ENCODE peak calls at places on chromosomes 1 and 21, in eight cellular contexts. V is adrenal gland, A is upper lobe of right lung, W is GM23338, U is cardiac muscle cell, H is sigmoid colon, J is lower lobe of right lung, Y is heart left ventricle. K is an unnamed sample.
A peak's percentile ranks its signal among the peaks of the same experiment; 100 is the strongest.

GRCh38 chr1:228875741-228876140 is 140.5 kb downstream of the RHOU start:
- DNase-seq in A (no peak), U (peak; percentile 46), Y (no peak), J (no peak), W (no peak), H (no peak), V (no peak), K (no peak)

GRCh38 chr1:152189657-152190442 is 30.8 kb upstream of the RPTN start:
- DNase-seq in A (peak; percentile 76), H (peak; percentile 67), V (peak; percentile 63), Y (peak; percentile 42), J (peak; percentile 74), U (peak; percentile 74), W (peak; percentile 87), K (peak; percentile 39)

GRCh38 chr1:28150125-28150780 is 26.2 kb downstream of the PTAFR start:
- DNase-seq in Y (no peak), H (no peak), W (no peak), U (no peak), J (no peak), A (no peak), V (no peak), K (no peak)

GRCh38 chr1:112256413-112256812 is 139.6 kb upstream of the CTTNBP2NL start:
- DNase-seq in H (no peak), U (no peak), A (no peak), V (no peak), Y (no peak), W (no peak), J (no peak), K (no peak)

GRCh38 chr1:207848234-207848633 is 62.7 kb downstream of the CD34 start:
- DNase-seq in H (peak; percentile 83), Y (peak; percentile 72), J (peak; percentile 92), V (peak; percentile 64), A (peak; percentile 88), W (no peak), U (peak; percentile 58), K (no peak)

GRCh38 chr1:200243042-200243437 is 166.8 kb downstream of the ZNF281 start:
- DNase-seq in V (no peak), U (no peak), Y (no peak), W (no peak), H (no peak), J (no peak), A (no peak), K (no peak)

GRCh38 chr1:111141803-111142202 is 1.8 kb downstream of the CEPT1 start:
- DNase-seq in Y (no peak), A (no peak), H (no peak), W (no peak), V (no peak), J (no peak), U (no peak), K (no peak)

GRCh38 chr1:76682152-76682551 is 185.1 kb upstream of the ST6GALNAC5 start:
- DNase-seq in A (no peak), U (no peak), V (no peak), W (peak; percentile 40), J (no peak), H (no peak), Y (no peak), K (no peak)

GRCh38 chr1:32774950-32775634 is 42.1 kb downstream of the YARS1 start:
- DNase-seq in Y (no peak), A (no peak), H (no peak), V (no peak), W (no peak), J (no peak), U (peak; percentile 51), K (no peak)

GRCh38 chr1:156081174-156082110 is 823 bp downstream of the MEX3A start:
- DNase-seq in U (peak; percentile 23), J (no peak), Y (no peak), V (no peak), A (no peak), H (no peak), W (peak; percentile 67), K (no peak)

GRCh38 chr1:222931018-222931417 is 116.2 kb downstream of the DISP1 start:
- DNase-seq in H (no peak), V (no peak), W (no peak), Y (no peak), U (peak; percentile 47), A (no peak), J (no peak), K (no peak)

GRCh38 chr1:7504438-7504720 is 266.7 kb upstream of the VAMP3 start:
- DNase-seq in W (no peak), J (no peak), U (no peak), Y (no peak), V (no peak), H (no peak), A (no peak), K (no peak)

GRCh38 chr1:167541013-167541412 is 12.5 kb downstream of the CREG1 start:
- DNase-seq in Y (no peak), V (no peak), W (no peak), H (no peak), U (no peak), A (no peak), J (no peak), K (no peak)

GRCh38 chr1:227234998-227235405 is 83.3 kb downstream of the CDC42BPA start:
- DNase-seq in Y (peak; percentile 18), W (peak; percentile 63), V (no peak), J (no peak), U (peak; percentile 79), A (no peak), H (no peak), K (no peak)

GRCh38 chr1:44681905-44682900 is 7.7 kb downstream of the ARMH1 start:
- DNase-seq in J (no peak), V (no peak), A (peak; percentile 41), H (no peak), U (no peak), Y (no peak), W (peak; percentile 68), K (no peak)

GRCh38 chr21:37459575-37459974 is 93.0 kb downstream of the DYRK1A start:
- DNase-seq in A (no peak), W (no peak), Y (no peak), V (no peak), H (no peak), U (peak; percentile 26), J (no peak), K (no peak)

GRCh38 chr1:184078564-184079107 is 27.1 kb downstream of the TSEN15 start:
- DNase-seq in A (no peak), H (no peak), U (peak; percentile 8), V (no peak), W (no peak), Y (no peak), J (no peak), K (no peak)

GRCh38 chr1:205301220-205301821 is 20.2 kb downstream of the NUAK2 start:
- DNase-seq in V (no peak), Y (peak; percentile 14), J (peak; percentile 91), A (peak; percentile 95), U (peak; percentile 99), H (no peak), W (peak; percentile 100), K (no peak)

GRCh38 chr21:36976882-36977651 is 10.6 kb upstream of the HLCS start:
- DNase-seq in H (no peak), Y (peak; percentile 20), A (no peak), W (peak; percentile 93), V (no peak), J (no peak), U (peak; percentile 83), K (no peak)

GRCh38 chr1:22652881-22653316 is at the start of gene C1QB:
- DNase-seq in V (peak; percentile 53), H (peak; percentile 80), J (peak; percentile 83), U (no peak), Y (peak; percentile 41), W (no peak), A (peak; percentile 84), K (no peak)

GRCh38 chr1:77881099-77881498 is 7.3 kb upstream of the NEXN start:
- DNase-seq in V (no peak), U (no peak), H (no peak), Y (no peak), J (no peak), A (no peak), W (no peak), K (no peak)

GRCh38 chr1:183544598-183545297 is 45.5 kb downstream of the NCF2 start:
- DNase-seq in Y (no peak), V (no peak), U (no peak), H (no peak), W (peak; percentile 28), A (no peak), J (no peak), K (no peak)

DNA sequence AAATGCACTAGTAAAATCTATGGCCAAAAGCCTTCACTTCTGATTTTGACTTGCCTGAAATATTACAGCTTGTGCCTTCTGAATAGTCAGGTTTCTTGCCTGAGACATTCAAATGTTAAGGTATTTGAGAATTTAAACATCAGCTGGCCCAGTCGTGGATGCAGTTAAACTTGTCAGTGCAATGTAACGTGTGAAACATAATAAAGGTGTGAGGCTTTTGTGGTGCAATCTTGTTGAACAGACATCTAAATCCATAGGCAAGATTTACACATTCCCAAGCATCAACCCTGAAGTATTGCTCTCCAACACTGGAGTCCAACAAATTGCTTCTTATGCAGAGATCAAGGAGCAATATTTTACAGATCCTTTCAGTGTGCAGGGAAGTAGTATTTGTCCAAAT is 4.4 kb downstream of the CCN1 start:
- DNase-seq in U (peak; percentile 73), V (no peak), A (no peak), H (no peak), Y (no peak), J (no peak), W (peak; percentile 41), K (no peak)
- H3K4me3 ChIP-seq in U (no peak overlapping the region), V (no peak overlapping the region), A (no peak overlapping the region), H (no peak overlapping the region), Y (no peak overlapping the region), J (no peak overlapping the region), W (no peak overlapping the region), K (no peak overlapping the region)

GRCh38 chr21:20997308-20997632 is 939 bp upstream of the NCAM2 start:
- DNase-seq in V (no peak), U (peak; percentile 13), J (no peak), H (no peak), Y (no peak), W (peak; percentile 36), A (no peak), K (no peak)
- H3K4me3 ChIP-seq in V (no peak overlapping the region), U (peak overlapping the region; percentile 46), J (peak overlapping the region; percentile 65), H (peak overlapping the region; percentile 61), Y (peak overlapping the region; percentile 35), W (peak overlapping the region; percentile 83), A (peak overlapping the region; percentile 59), K (peak overlapping the region; percentile 39)

GRCh38 chr1:230866171-230866811 is 2.0 kb downstream of the C1orf198 start:
- DNase-seq in H (no peak), W (no peak), U (no peak), A (no peak), V (no peak), Y (no peak), J (no peak), K (no peak)
- H3K4me3 ChIP-seq in H (peak overlapping the region; percentile 91), W (peak overlapping the region; percentile 88), U (peak overlapping the region; percentile 98), A (peak overlapping the region; percentile 94), V (no peak overlapping the region), Y (peak overlapping the region; percentile 69), J (peak overlapping the region; percentile 85), K (no peak overlapping the region)

DNA sequence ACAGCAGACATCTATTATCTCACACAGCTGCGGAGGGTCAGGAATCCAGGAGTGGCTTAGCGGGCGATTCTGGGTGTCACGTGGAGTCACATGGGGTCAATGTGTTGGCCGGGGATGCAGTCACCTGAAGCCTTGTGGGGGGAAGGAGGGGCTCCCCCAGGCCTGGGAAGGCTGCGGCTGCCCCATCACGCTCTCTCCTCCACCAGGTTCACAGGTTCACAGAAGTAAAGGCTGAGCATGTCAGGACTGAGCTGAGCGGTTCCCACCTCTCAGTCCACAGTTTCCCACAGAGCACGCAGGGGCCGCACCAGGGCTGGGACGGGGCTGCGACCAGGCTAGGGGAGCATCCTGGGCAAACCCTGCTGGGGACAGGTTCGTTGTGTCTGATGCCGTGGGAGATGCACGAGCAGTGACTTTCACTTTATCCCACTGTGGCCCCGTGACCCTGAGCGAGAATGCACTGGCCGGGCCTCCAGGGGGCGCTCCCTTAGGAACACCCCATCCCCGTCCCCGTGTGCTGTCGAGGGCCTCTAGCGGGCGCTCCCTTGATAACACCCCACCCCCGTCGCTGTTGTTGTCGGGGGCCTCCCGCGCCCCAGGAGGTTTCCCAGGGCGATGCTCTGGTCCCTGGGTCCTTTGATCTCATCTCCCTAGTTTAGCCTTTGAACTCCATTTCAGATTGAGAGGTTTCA is 73.2 kb upstream of the TRAPPC10 start:
- DNase-seq in J (peak; percentile 89), H (peak; percentile 87), U (peak; percentile 75), A (peak; percentile 91), W (peak; percentile 97), Y (peak; percentile 82), V (peak; percentile 81), K (peak; percentile 77)
- H3K4me3 ChIP-seq in J (peak overlapping the region; percentile 50), H (peak overlapping the region; percentile 39), U (no peak overlapping the region), A (peak overlapping the region; percentile 28), W (peak overlapping the region; percentile 25), Y (no peak overlapping the region), V (no peak overlapping the region), K (peak overlapping the region; percentile 59)

K was measured in effector memory CD4-positive, alpha-beta T cell.